ENCODE peak calls at places on chromosomes 3 and 15, in seven cellular contexts. H is testis, E is tibial nerve, D is body of pancreas, N is adrenal gland, Y is transverse colon, G is sigmoid colon. R is an unnamed sample. For H3K36me3, the result is how much of the 10 kb centered on the place peaks cover.

GRCh38 chr3:188513662-188514328 is 359.8 kb downstream of the LPP start:
- DNase-seq in H (no peak), E (no peak), D (no peak), N (peak), Y (no peak), G (no peak), R (no peak)

GRCh38 chr3:171181907-171182690 is 155.6 kb upstream of the SLC2A2 start:
- DNase-seq in H (no peak), E (no peak), D (no peak), N (peak), Y (no peak), G (no peak), R (no peak)

GRCh38 chr15:26243382-26243781 is 380.3 kb upstream of the ATP10A start:
- DNase-seq in H (no peak), E (no peak), D (no peak), N (no peak), Y (no peak), G (no peak), R (no peak)

GRCh38 chr15:34951993-34952392 is 17.5 kb downstream of the AQR start:
- DNase-seq in H (no peak), E (no peak), D (no peak), N (no peak), Y (no peak), G (no peak), R (no peak)

GRCh38 chr15:73924258-73924921 is 1.9 kb upstream of the LOXL1 start:
- DNase-seq in H (no peak), E (no peak), D (no peak), N (peak), Y (no peak), G (no peak), R (no peak)

GRCh38 chr3:170599083-170599482 is 13.2 kb upstream of the SLC7A14 start:
- DNase-seq in H (no peak), E (no peak), D (no peak), N (no peak), Y (no peak), G (no peak), R (no peak)

GRCh38 chr3:72319202-72320095 is 528.8 kb downstream of the SHQ1 start:
- DNase-seq in H (no peak), E (no peak), D (no peak), N (no peak), Y (no peak), G (no peak), R (no peak)

GRCh38 chr15:100330629-100331215 is 11.1 kb downstream of the ADAMTS17 start:
- DNase-seq in H (no peak), E (no peak), D (no peak), N (no peak), Y (no peak), G (no peak), R (peak)

GRCh38 chr15:100400996-100401395 is 59.2 kb upstream of the ADAMTS17 start:
- DNase-seq in H (no peak), E (no peak), D (no peak), N (no peak), Y (no peak), G (no peak), R (no peak)

GRCh38 chr3:53713626-53714025 is 132.6 kb downstream of the CHDH start:
- DNase-seq in H (no peak), E (no peak), D (no peak), N (no peak), Y (no peak), G (no peak), R (no peak)

GRCh38 chr3:52792961-52793695 is 1.5 kb upstream of the ITIH3 start:
- DNase-seq in H (no peak), E (no peak), D (no peak), N (no peak), Y (no peak), G (no peak), R (no peak)

GRCh38 chr3:141498592-141499223 is 11.9 kb downstream of the RASA2 start:
- DNase-seq in H (no peak), E (peak), D (no peak), N (peak), Y (peak), G (no peak), R (peak)

GRCh38 chr15:40939909-40940801 is 11.0 kb downstream of the DLL4 start:
- DNase-seq in H (no peak), E (no peak), D (no peak), N (no peak), Y (no peak), G (no peak), R (peak)

GRCh38 chr15:40942337-40942854 is 10.9 kb upstream of the CHAC1 start:
- DNase-seq in H (no peak), E (no peak), D (no peak), N (no peak), Y (no peak), G (no peak), R (no peak)

GRCh38 chr15:40942865-40943264 is 10.4 kb upstream of the CHAC1 start:
- DNase-seq in H (no peak), E (no peak), D (no peak), N (no peak), Y (no peak), G (no peak), R (no peak)

GRCh38 chr15:40941078-40941527 is 12.0 kb downstream of the DLL4 start:
- DNase-seq in H (no peak), E (no peak), D (no peak), N (peak), Y (no peak), G (no peak), R (no peak)

DNA sequence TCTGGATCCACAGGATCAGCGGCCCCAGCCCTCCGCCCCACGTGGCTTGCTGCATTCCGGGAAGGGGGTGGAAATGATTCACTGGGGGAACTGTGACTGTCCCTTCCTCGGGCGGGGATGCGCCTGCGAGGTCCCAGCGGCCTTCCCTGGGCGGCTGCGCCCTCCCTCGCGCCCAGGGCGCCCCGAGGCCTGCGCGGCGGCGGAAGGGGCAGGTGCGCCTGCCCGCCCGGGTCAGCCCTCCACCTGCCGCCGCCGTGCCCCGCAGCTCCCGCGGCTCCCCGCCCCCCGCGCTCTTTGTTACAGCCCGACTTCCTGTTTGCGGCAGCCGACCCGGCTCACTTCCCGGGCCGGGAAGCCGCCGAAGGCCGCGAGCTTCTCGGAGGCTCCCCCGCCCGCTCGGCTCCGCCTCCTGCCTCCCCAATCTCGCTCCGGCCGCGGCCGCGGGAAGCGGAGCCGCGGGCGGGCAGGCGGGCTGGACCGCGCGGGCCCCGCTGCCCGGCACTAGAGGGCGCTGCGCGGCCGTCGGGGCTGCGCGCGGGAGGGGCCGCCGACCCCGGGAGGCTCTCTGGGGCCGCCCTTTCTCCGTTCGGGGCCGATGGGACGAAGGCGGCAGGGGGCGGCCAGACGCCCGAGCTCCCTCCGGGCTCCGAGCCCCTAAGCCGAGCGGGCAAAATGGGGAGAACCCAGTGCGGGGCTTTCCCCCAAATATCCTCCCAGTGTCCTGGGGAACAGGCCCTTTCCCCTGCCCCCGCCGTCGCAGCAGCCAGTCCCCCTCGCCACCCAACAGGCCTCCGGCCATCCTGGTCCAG is 11.5 kb upstream of the CHAC1 start:
- DNase-seq in H (peak), E (peak), D (peak), N (peak), Y (peak), G (peak), R (peak)
- TF ChIP-seq POLR2A in H (no peak), E (no peak), D (peak), N (peak), Y (peak), G (no peak), R (no peak)

DNA sequence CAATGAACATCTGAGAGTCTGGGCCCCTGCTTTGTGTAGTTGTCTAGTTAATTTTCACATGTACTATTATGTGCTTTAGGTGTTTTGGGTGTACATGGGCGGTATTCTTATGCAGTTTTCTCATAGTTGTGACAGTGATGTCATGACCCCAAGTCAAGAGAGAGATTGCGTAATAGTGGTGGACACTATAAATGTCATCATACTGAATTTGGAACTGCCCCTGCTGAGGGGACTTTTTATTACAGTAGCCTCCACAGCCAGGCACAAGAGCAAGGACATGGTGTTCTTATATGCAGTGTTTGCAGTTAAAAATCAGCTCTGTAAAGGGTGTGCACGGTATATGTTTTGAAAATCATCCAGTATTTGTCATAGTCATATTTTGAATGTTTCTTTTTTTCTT is 29.5 kb downstream of the ABHD2 start:
- DNase-seq in H (no peak), E (no peak), D (no peak), N (no peak), Y (no peak), G (no peak), R (no peak)
- H3K36me3 ChIP-seq in H (under half), E (under half), D (under half), N (under half), Y (under half), G (under half), R (under half)

DNA sequence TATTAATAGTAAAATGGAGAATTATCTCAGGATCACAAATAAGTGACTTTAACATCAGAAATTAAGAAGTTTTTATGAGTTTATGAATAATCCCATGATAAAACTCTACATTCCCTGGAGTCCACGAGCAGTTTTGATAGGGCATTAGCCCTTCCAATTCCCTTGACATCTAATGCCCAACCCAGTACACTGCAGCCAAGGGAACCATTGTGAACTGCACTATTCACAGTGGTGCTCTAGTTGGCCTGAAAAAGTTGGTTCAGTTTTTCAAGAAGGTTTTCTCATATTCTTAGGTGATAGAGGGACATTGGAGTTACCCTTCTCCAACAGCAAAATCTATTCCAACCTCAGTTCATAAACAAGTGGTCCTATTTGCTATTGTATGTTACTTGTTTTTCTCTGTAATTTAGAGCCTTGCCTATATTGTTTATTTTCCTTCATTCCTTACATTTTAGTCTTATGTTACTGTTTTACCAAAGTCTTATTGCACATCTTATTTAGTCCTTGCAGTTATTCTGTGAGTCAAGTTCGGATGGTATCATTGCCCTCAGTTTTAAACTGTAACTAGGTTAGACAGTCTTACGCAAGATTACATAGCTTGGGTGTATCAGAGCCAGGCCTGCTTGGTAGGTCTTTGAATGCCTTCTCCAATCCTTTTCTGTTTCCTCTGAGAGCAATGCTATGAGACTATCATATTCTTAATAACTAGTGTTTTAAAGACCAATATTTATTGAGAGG is 57.9 kb upstream of the SAMMSON start:
- DNase-seq in H (no peak), E (no peak), D (no peak), N (no peak), Y (no peak), G (no peak), R (no peak)
- TF ChIP-seq POLR2A in H (no peak), E (no peak), D (no peak), N (no peak), Y (no peak), G (no peak), R (no peak)

GRCh38 chr3:151195818-151196217 is 7.2 kb downstream of the GPR171 start:
- DNase-seq in H (no peak), E (no peak), D (no peak), N (no peak), Y (no peak), G (no peak), R (no peak)
- H3K36me3 ChIP-seq in H (under half), E (under half), D (under half), N (under half), Y (under half), G (under half), R (under half)

DNA sequence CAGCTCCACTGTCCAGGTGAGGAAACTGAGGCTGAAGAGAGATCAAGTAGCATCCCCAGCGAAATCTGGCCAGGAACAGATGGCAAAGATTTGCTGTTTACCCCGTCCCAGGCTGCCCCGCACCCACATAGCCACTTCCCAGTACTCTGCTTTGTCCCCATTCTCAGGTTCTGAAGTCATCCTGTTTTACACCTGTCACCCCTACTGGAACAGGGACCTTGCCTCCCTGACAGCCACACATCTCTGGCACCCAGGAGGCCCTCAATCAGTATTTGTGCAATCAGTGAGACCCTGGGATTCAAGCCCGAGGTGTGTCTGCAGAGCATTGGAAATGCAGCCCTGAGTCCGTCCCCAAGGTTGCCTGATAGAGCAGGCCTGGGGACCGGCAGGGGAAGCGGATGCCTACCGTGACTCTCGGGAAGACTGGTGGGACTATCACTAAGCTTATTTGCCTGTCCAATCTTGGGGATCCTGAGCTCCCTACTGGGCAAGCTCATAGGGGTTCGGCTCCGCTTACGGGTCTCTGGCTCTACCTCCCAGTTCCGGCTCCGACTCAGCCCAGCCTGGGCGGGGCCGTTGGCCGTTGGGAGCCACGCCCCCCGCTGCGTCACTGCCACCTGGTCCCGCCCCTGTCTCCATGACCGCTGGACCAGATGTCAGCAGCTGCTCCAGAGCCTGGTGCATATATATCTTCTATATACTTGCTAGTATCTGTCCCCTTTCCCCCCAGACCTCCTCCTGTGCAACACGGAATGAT is 17.5 kb upstream of the FANCD2 start:
- DNase-seq in H (peak), E (peak), D (peak), N (peak), Y (peak), G (peak), R (peak)
- TF ChIP-seq POLR2A in H (no peak), E (no peak), D (peak), N (peak), Y (peak), G (peak), R (peak)

GRCh38 chr3:30660128-30660525 is 53.7 kb downstream of the TGFBR2 start:
- DNase-seq in H (no peak), E (no peak), D (no peak), N (no peak), Y (no peak), G (no peak), R (no peak)
- H3K36me3 ChIP-seq in H (under half), E (under half), D (under half), N (under half), Y (under half), G (under half), R (half or more)

GRCh38 chr3:156814295-156814694 is 11.9 kb upstream of the LEKR1 start:
- DNase-seq in H (no peak), E (no peak), D (no peak), N (no peak), Y (no peak), G (no peak), R (no peak)

GRCh38 chr3:156818890-156819289 is 7.3 kb upstream of the LEKR1 start:
- DNase-seq in H (no peak), E (no peak), D (no peak), N (no peak), Y (no peak), G (no peak), R (no peak)

GRCh38 chr3:156816794-156817741 is 9.1 kb upstream of the LEKR1 start:
- DNase-seq in H (peak), E (peak), D (peak), N (peak), Y (peak), G (peak), R (peak)

GRCh38 chr3:156817931-156818765 is 8.0 kb upstream of the LEKR1 start:
- DNase-seq in H (no peak), E (no peak), D (no peak), N (no peak), Y (no peak), G (no peak), R (no peak)

GRCh38 chr3:156816091-156816793 is 9.9 kb upstream of the LEKR1 start:
- DNase-seq in H (peak), E (no peak), D (peak), N (peak), Y (peak), G (peak), R (peak)
- TF ChIP-seq POLR2A in H (no peak), E (no peak), D (no peak), N (no peak), Y (no peak), G (no peak), R (no peak)

R was measured in heart left ventricle.